ENCODE peak calls at places on chromosomes 3 and 15, in eight cellular contexts. I is suprapubic skin, J is neural progenitor cell, K is body of pancreas, F is H1, E is psoas muscle, R is lower lobe of right lung, A is cardiac muscle cell. M is an unnamed sample. For H3K9me3, the result is how much of the 10 kb centered on the place peaks cover.

GRCh38 chr3:82281205-82281604 is 519.8 kb upstream of the GBE1 start:
- DNase-seq in I (no peak), J (peak), K (no peak), F (no peak), E (no peak), R (no peak), A (peak), M (no peak)

GRCh38 chr3:2923390-2923789 is 186.8 kb downstream of the IL5RA start:
- DNase-seq in I (no peak), J (no peak), K (no peak), F (no peak), E (no peak), R (no peak), A (no peak), M (no peak)

GRCh38 chr3:184669578-184669977 is 42.3 kb downstream of the MAGEF1 start:
- DNase-seq in I (no peak), J (no peak), K (no peak), F (no peak), E (no peak), R (no peak), A (no peak), M (no peak)

GRCh38 chr3:156551261-156551660 is 3.7 kb downstream of the SSR3 start:
- DNase-seq in I (no peak), J (no peak), K (no peak), F (no peak), E (no peak), R (no peak), A (no peak), M (no peak)

GRCh38 chr15:93212578-93212977 is 123.6 kb upstream of the RGMA start:
- DNase-seq in I (no peak), J (no peak), K (no peak), F (peak), E (no peak), R (no peak), A (no peak), M (no peak)

GRCh38 chr3:124772081-124772831 is 42.0 kb downstream of the UMPS start:
- DNase-seq in I (no peak), J (no peak), K (peak), F (no peak), E (no peak), R (no peak), A (peak), M (no peak)

GRCh38 chr15:72968531-72968922 is 83.7 kb upstream of the NEO1 start:
- DNase-seq in I (no peak), J (no peak), K (peak), F (no peak), E (no peak), R (no peak), A (no peak), M (no peak)

GRCh38 chr15:27327467-27328045 is 356.6 kb downstream of the GABRG3 start:
- DNase-seq in I (no peak), J (no peak), K (no peak), F (no peak), E (no peak), R (no peak), A (no peak), M (no peak)

GRCh38 chr15:41919201-41919820 is 25.5 kb upstream of the SPTBN5 start:
- DNase-seq in I (peak), J (no peak), K (peak), F (no peak), E (no peak), R (no peak), A (no peak), M (no peak)

GRCh38 chr3:78895528-78895927 is 872.3 kb downstream of the ROBO1 start:
- DNase-seq in I (no peak), J (no peak), K (no peak), F (no peak), E (no peak), R (no peak), A (no peak), M (no peak)

GRCh38 chr3:28940530-28940929 is 340.3 kb upstream of the RBMS3 start:
- DNase-seq in I (no peak), J (no peak), K (no peak), F (no peak), E (no peak), R (no peak), A (no peak), M (no peak)

GRCh38 chr15:99434506-99435137 is 131.2 kb upstream of the MEF2A start:
- DNase-seq in I (no peak), J (no peak), K (no peak), F (no peak), E (no peak), R (no peak), A (no peak), M (peak)

GRCh38 chr3:6921041-6921440 is 60.1 kb downstream of the GRM7 start:
- DNase-seq in I (no peak), J (no peak), K (peak), F (no peak), E (no peak), R (no peak), A (no peak), M (peak)

GRCh38 chr3:122415762-122416654 is at the start of gene WDR5B:
- DNase-seq in I (peak), J (peak), K (peak), F (peak), E (peak), R (peak), A (peak), M (peak)

GRCh38 chr3:81393251-81393650 is 368.2 kb downstream of the GBE1 start:
- DNase-seq in I (no peak), J (no peak), K (no peak), F (no peak), E (no peak), R (no peak), A (no peak), M (no peak)

GRCh38 chr3:11522398-11522715 is 121.4 kb downstream of the VGLL4 start:
- DNase-seq in I (no peak), J (no peak), K (no peak), F (no peak), E (no peak), R (no peak), A (no peak), M (no peak)

GRCh38 chr3:38054166-38054991 is 15.4 kb downstream of the DLEC1 start:
- DNase-seq in I (no peak), J (no peak), K (no peak), F (no peak), E (no peak), R (peak), A (no peak), M (no peak)

GRCh38 chr15:22887157-22887951 is 48.9 kb downstream of the NIPA2 start:
- DNase-seq in I (peak), J (no peak), K (no peak), F (no peak), E (peak), R (no peak), A (no peak), M (no peak)

GRCh38 chr3:58683001-58683845 is 16.6 kb upstream of the FAM3D start:
- DNase-seq in I (no peak), J (no peak), K (no peak), F (no peak), E (no peak), R (no peak), A (no peak), M (no peak)

GRCh38 chr15:80010131-80010673 is 39.2 kb upstream of the BCL2A1 start:
- DNase-seq in I (peak), J (no peak), K (no peak), F (no peak), E (no peak), R (no peak), A (no peak), M (no peak)

GRCh38 chr15:65791335-65792129 is 561 bp downstream of the DENND4A start:
- DNase-seq in I (peak), J (peak), K (peak), F (no peak), E (peak), R (peak), A (peak), M (peak)

DNA sequence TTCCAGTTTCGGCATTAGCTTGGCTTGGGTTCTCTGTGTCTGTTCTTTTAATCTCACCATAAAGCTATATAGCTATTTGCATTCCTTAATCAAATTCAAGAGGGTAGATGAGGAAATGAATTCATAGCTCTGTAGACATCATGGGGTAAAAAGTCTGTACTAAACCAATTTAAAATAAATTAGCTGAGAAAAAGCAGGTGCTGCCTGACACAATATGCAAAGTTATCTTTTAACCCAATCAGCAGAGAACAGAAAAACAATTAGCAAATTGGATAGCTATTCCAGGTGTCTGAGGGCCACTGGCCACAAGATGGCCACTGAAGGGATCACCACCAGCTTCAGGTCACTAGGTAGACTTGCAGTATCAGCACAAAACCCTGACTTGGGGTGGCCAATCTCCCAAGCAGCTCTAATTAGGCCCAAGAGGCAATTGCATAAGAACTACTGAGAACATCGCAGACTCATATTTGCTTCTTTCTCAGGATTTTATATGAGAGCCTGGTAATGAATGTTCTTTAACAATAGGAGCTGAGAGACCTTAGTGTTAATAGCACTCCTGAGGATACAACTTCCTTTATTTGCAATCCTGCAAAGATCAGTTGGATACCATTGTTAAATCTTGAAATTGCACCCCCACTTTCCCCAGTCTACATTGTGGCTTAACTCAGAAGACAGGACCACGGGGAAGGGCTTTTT is 494.3 kb downstream of the PDCD6IP start:
- DNase-seq in I (no peak), J (no peak), K (no peak), F (no peak), E (no peak), R (no peak), A (no peak), M (no peak)
- H3K4me3 ChIP-seq in I (no peak), J (no peak), K (no peak), F (no peak), E (no peak), R (no peak), A (no peak), M (no peak)

GRCh38 chr3:147387550-147388394 is 18.6 kb downstream of the ZIC4 start:
- DNase-seq in I (no peak), J (peak), K (no peak), F (peak), E (no peak), R (no peak), A (no peak), M (no peak)
- H3K9me3 ChIP-seq in I (under half), J (under half), K (under half), F (under half), E (under half), R (under half), A (under half), M (under half)

GRCh38 chr15:52028431-52029093 is 9.5 kb downstream of the MAPK6 start:
- DNase-seq in I (no peak), J (no peak), K (no peak), F (no peak), E (no peak), R (no peak), A (no peak), M (no peak)
- H3K4me3 ChIP-seq in I (no peak), J (no peak), K (no peak), F (no peak), E (no peak), R (no peak), A (no peak), M (no peak)

GRCh38 chr3:110886514-110886913 is 185.1 kb upstream of the NECTIN3 start:
- DNase-seq in I (no peak), J (peak), K (no peak), F (no peak), E (no peak), R (no peak), A (peak), M (no peak)
- H3K9me3 ChIP-seq in I (under half), J (under half), K (under half), F (under half), E (under half), R (under half), A (under half), M (under half)

GRCh38 chr3:12797124-12797891 is 828 bp downstream of the CAND2 start:
- DNase-seq in I (no peak), J (no peak), K (no peak), F (no peak), E (no peak), R (no peak), A (no peak), M (no peak)
- H3K4me3 ChIP-seq in I (peak), J (peak), K (no peak), F (peak), E (peak), R (peak), A (peak), M (no peak)

GRCh38 chr15:101583284-101583683 is 68.9 kb downstream of the TM2D3 start:
- DNase-seq in I (no peak), J (no peak), K (no peak), F (no peak), E (no peak), R (no peak), A (no peak), M (no peak)
- H3K9me3 ChIP-seq in I (under half), J (under half), K (under half), F (under half), E (under half), R (under half), A (under half), M (under half)